ENCODE peak calls at places on chromosomes 1 and 21, in five cellular contexts. J, Z, F, I and V are unnamed samples.

GRCh38 chr1:51519048-51519856 is at the start of gene EPS15:
- DNase-seq in J (peak), Z (no peak), F (peak), I (peak), V (peak)

GRCh38 chr21:15850645-15851044 is 120.9 kb downstream of the USP25 start:
- DNase-seq in J (no peak), Z (no peak), F (no peak), I (peak), V (peak)

GRCh38 chr1:99766378-99766800 is at the start of gene FRRS1:
- DNase-seq in J (peak), Z (peak), F (peak), I (peak), V (peak)

GRCh38 chr1:116824631-116825399 is 70.6 kb downstream of the CD2 start:
- DNase-seq in J (no peak), Z (no peak), F (no peak), I (peak), V (no peak)

GRCh38 chr1:184870319-184870718 is 104.0 kb downstream of the NIBAN1 start:
- DNase-seq in J (no peak), Z (no peak), F (peak), I (no peak), V (no peak)

GRCh38 chr1:27536767-27537166 is 46.8 kb upstream of the WASF2 start:
- DNase-seq in J (no peak), Z (peak), F (no peak), I (peak), V (peak)

GRCh38 chr21:21039624-21040023 is 41.4 kb downstream of the NCAM2 start:
- DNase-seq in J (no peak), Z (no peak), F (no peak), I (no peak), V (no peak)

GRCh38 chr21:19565587-19565986 is 1162.0 kb upstream of the TMPRSS15 start:
- DNase-seq in J (no peak), Z (no peak), F (no peak), I (no peak), V (no peak)

GRCh38 chr1:171803461-171804022 is 22.1 kb downstream of the METTL13 start:
- DNase-seq in J (no peak), Z (no peak), F (no peak), I (no peak), V (no peak)

GRCh38 chr1:184832517-184832916 is 77.9 kb upstream of the EDEM3 start:
- DNase-seq in J (no peak), Z (no peak), F (no peak), I (no peak), V (no peak)

GRCh38 chr1:30754684-30755171 is 2.8 kb downstream of the LAPTM5 start:
- DNase-seq in J (no peak), Z (no peak), F (peak), I (no peak), V (no peak)

GRCh38 chr1:223016381-223016780 is 126.7 kb downstream of the TLR5 start:
- DNase-seq in J (no peak), Z (no peak), F (no peak), I (no peak), V (no peak)

GRCh38 chr1:30329802-30330557 is 393.4 kb downstream of the MATN1 start:
- DNase-seq in J (peak), Z (no peak), F (no peak), I (no peak), V (no peak)

GRCh38 chr1:205588691-205589445 is 42.9 kb downstream of the ELK4 start:
- DNase-seq in J (no peak), Z (peak), F (peak), I (peak), V (peak)

GRCh38 chr21:14862794-14863720 is 201.7 kb downstream of the NRIP1 start:
- DNase-seq in J (no peak), Z (no peak), F (peak), I (peak), V (peak)

GRCh38 chr1:15942661-15943514 is 33.0 kb downstream of the ZBTB17 start:
- DNase-seq in J (peak), Z (no peak), F (no peak), I (no peak), V (no peak)

GRCh38 chr1:76635784-76636183 is 231.5 kb upstream of the ST6GALNAC5 start:
- DNase-seq in J (no peak), Z (no peak), F (no peak), I (peak), V (no peak)

GRCh38 chr1:164587617-164588367 is 28.8 kb downstream of the PBX1 start:
- DNase-seq in J (no peak), Z (no peak), F (no peak), I (no peak), V (no peak)

GRCh38 chr1:77940921-77941570 is 37.8 kb downstream of the FUBP1 start:
- DNase-seq in J (no peak), Z (no peak), F (no peak), I (no peak), V (no peak)

DNA sequence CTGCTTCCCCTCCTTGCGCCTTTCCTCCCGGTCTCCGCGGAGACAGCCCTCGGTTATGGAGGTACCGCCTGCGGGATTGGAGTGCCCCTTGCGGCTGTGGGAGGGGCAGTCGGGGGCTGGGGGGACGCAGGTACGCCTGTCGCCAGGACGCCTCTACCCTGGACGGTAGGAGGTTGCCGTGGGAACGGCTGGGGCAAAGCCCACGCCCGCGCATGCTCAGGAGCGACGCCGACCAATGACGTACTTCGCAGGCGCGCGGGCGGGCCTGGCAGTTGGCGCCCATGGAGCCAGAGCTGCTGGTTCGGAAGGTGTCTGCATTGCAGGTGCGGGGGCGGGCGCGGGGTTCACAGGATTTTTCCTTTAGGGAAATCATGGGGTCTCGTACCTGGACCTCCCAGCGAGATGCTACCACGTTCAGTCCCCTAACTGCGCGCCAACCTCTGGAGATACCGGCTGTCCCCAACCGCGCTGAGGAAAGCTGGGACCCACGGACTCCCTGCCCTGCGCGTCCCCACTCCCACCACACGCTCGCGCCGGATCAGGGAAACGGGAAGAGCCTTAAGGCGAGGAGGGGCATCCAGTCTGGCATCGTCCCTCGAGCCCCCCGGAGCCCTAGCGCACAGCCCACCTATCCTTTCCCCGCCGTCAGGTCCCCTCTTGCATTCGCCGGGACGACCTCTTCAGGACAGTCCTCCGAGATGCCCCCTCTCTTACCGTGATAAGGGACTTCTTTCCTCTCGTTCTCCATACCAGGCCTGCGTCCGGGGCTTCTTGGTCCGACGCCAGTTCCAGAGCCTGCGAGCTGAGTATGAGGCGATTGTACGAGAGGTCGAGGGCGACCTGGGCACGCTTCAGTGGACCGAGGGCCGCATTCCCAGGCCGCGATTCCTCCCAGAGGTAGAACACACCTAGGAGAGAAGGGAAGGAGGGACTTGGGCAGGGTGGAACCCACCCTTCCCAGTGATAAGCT is at the start of gene IQCC:
- DNase-seq in J (peak), Z (no peak), F (peak), I (peak), V (peak)
- TF ChIP-seq CTCF in J (no peak), Z (no peak), F (no peak), I (no peak), V (no peak)

GRCh38 chr1:9151326-9151860 is 22.5 kb upstream of the GPR157 start:
- DNase-seq in J (no peak), Z (no peak), F (no peak), I (peak), V (peak)
- H3K4me3 ChIP-seq in J (no peak), Z (no peak), F (no peak), I (no peak), V (no peak)

DNA sequence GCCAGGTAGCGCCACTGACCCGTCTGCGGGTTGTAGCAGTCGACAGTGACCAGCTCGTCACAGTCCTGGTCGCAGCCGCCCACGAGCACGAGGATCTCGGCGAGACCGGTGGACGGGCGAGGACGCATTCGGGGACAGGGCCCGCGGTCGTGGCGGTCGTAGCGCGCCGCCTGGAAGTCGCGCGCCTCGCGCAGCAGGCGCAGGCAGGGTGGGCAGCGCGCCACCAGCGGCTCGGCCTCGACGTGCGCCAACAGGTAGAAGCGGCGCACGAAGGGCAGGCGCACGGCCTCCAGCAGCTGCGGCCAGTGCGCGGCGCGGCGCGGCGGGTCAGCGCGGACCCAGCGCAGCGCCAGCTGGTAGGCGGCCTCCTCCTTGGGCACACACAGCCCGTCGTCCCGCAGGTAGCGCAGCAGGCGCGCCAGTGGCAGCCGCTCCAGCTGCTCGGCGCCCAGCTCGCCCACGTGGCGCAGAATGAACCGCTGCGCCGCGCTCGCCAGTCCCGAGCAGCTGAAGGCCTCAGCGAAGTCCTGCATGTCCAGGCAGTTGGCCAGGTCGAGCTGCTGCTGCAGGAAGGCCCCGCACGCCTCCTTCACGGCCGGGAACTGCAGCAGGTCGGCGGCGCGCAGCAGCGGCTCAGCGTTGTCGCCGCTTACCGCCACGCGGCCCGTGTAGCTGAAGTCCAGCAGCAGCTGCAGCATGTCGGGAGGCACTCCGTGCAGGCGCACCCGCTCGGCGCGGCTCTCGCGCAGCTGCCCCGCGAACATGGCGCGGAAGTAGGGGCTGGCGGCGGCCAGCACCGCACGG is 602 bp downstream of the KLHL21 start:
- DNase-seq in J (no peak), Z (no peak), F (peak), I (no peak), V (peak)
- TF ChIP-seq CTCF in J (no peak), Z (no peak), F (no peak), I (no peak), V (no peak)

GRCh38 chr1:201942129-201942495 is 4.2 kb downstream of the LMOD1 start:
- DNase-seq in J (no peak), Z (no peak), F (no peak), I (no peak), V (no peak)

GRCh38 chr1:201945863-201946223 is 505 bp downstream of the LMOD1 start:
- DNase-seq in J (no peak), Z (no peak), F (no peak), I (no peak), V (no peak)

GRCh38 chr1:201944639-201945038 is 1.7 kb downstream of the LMOD1 start:
- DNase-seq in J (no peak), Z (no peak), F (no peak), I (no peak), V (no peak)

GRCh38 chr1:201945157-201945556 is 1.2 kb downstream of the LMOD1 start:
- DNase-seq in J (no peak), Z (no peak), F (no peak), I (no peak), V (no peak)

GRCh38 chr1:201944002-201944401 is 2.3 kb downstream of the LMOD1 start:
- DNase-seq in J (no peak), Z (no peak), F (no peak), I (no peak), V (no peak)
- H3K4me3 ChIP-seq in J (peak), Z (no peak), F (no peak), I (no peak), V (peak)

GRCh38 chr1:39653546-39654031 is 14.1 kb upstream of the HEYL start:
- DNase-seq in J (peak), Z (no peak), F (peak), I (peak), V (peak)
- TF ChIP-seq CTCF in J (peak), Z (peak), F (peak), I (peak), V (peak)

DNA sequence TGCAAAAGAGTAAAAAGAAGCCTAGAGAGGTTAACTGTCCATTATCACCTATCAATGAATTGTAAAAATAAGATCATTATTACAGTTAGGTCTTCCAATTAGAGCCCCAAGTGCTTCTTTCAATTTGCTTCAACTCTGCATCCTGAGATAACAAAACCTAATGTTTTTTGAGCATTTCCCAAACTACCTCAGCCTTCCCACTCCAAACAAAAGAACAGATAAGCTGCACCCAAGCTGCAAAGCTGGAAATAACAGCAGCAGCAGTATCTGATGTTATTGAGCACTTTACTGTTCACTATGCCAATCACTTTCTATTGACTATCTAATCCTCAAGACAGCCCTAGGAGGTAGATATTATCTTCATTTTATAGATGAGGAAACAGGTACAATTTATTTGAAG is 97.1 kb upstream of the SLFNL1 start:
- DNase-seq in J (no peak), Z (no peak), F (no peak), I (no peak), V (no peak)
- H3K4me3 ChIP-seq in J (no peak), Z (no peak), F (no peak), I (no peak), V (no peak)

GRCh38 chr1:36528361-36529349 is 45.9 kb upstream of the CSF3R start:
- DNase-seq in J (no peak), Z (no peak), F (no peak), I (no peak), V (no peak)
- TF ChIP-seq CTCF in J (no peak), Z (no peak), F (no peak), I (no peak), V (no peak)